ENCODE peak calls at places on chromosomes 6 and 20, in four cellular contexts. H, A, D and V are unnamed samples.

GRCh38 chr6:105650367-105650766 is 247.5 kb upstream of the PREP start:
- DNase-seq in H (no peak), A (no peak), D (no peak), V (no peak)

GRCh38 chr6:92559611-92560010 is 859.7 kb downstream of the EPHA7 start:
- DNase-seq in H (no peak), A (no peak), D (no peak), V (no peak)

GRCh38 chr20:45727044-45727443 is 4.9 kb downstream of the SPINT4 start:
- DNase-seq in H (no peak), A (no peak), D (no peak), V (no peak)

GRCh38 chr6:30684386-30685156 is 1.9 kb downstream of the PPP1R18 start:
- DNase-seq in H (peak), A (no peak), D (no peak), V (no peak)

GRCh38 chr6:4637691-4638433 is 138.3 kb upstream of the CDYL start:
- DNase-seq in H (peak), A (no peak), D (peak), V (no peak)

GRCh38 chr6:125267806-125268523 is 33.8 kb downstream of the HDDC2 start:
- DNase-seq in H (no peak), A (no peak), D (no peak), V (no peak)

GRCh38 chr6:144139817-144140216 is 10.5 kb upstream of the STX11 start:
- DNase-seq in H (no peak), A (no peak), D (no peak), V (no peak)

GRCh38 chr6:122730775-122731386 is 48.6 kb upstream of the FABP7 start:
- DNase-seq in H (no peak), A (peak), D (no peak), V (peak)

GRCh38 chr6:43990627-43991619 is 136.3 kb downstream of the MRPL14 start:
- DNase-seq in H (peak), A (peak), D (no peak), V (no peak)

GRCh38 chr6:105779113-105779512 is 307.0 kb upstream of the PRDM1 start:
- DNase-seq in H (no peak), A (no peak), D (no peak), V (no peak)

GRCh38 chr20:47610247-47610944 is 108.7 kb downstream of the NCOA3 start:
- DNase-seq in H (peak), A (no peak), D (peak), V (no peak)

GRCh38 chr20:18822832-18823231 is 9.2 kb downstream of the SCP2D1 start:
- DNase-seq in H (no peak), A (no peak), D (no peak), V (no peak)

GRCh38 chr6:158773581-158774449 is 45.4 kb downstream of the EZR start:
- DNase-seq in H (no peak), A (no peak), D (no peak), V (no peak)

GRCh38 chr6:153024401-153025017 is 22.0 kb upstream of the MTRF1L start:
- DNase-seq in H (peak), A (peak), D (peak), V (peak)

GRCh38 chr6:15912505-15912767 is 216.4 kb upstream of the MYLIP start:
- DNase-seq in H (no peak), A (no peak), D (no peak), V (no peak)

GRCh38 chr20:35988910-35989463 is 20.6 kb downstream of the CNBD2 start:
- DNase-seq in H (no peak), A (no peak), D (no peak), V (no peak)

GRCh38 chr20:44683263-44684046 is 31.7 kb upstream of the CCN5 start:
- DNase-seq in H (peak), A (peak), D (peak), V (peak)

GRCh38 chr6:21800948-21801438 is 207.4 kb downstream of the SOX4 start:
- DNase-seq in H (no peak), A (peak), D (no peak), V (peak)

GRCh38 chr20:48850681-48851299 is 23.0 kb upstream of the PREX1 start:
- DNase-seq in H (no peak), A (no peak), D (no peak), V (no peak)

GRCh38 chr6:24858154-24858801 is 59.6 kb upstream of the ARMH2 start:
- DNase-seq in H (no peak), A (no peak), D (peak), V (no peak)

GRCh38 chr6:20447581-20448132 is 46.0 kb downstream of the E2F3 start:
- DNase-seq in H (no peak), A (no peak), D (no peak), V (no peak)

GRCh38 chr6:139172567-139172966 is 37.7 kb downstream of the HECA start:
- DNase-seq in H (no peak), A (no peak), D (no peak), V (no peak)

GRCh38 chr6:100022847-100023246 is 28.8 kb upstream of the MCHR2 start:
- DNase-seq in H (no peak), A (no peak), D (no peak), V (no peak)

GRCh38 chr6:133645000-133645619 is 243.8 kb upstream of the TCF21 start:
- DNase-seq in H (no peak), A (no peak), D (no peak), V (no peak)

GRCh38 chr6:28747631-28748157 is 176.1 kb downstream of the TRIM27 start:
- DNase-seq in H (peak), A (peak), D (no peak), V (peak)
- TF ChIP-seq SP1 in H (peak), A (no peak), D (no peak), V (no peak)

GRCh38 chr20:40332167-40332566 is 356.9 kb downstream of the MAFB start:
- DNase-seq in H (no peak), A (no peak), D (no peak), V (no peak)

GRCh38 chr20:40336530-40336929 is 352.5 kb downstream of the MAFB start:
- DNase-seq in H (no peak), A (no peak), D (no peak), V (no peak)

GRCh38 chr20:40336034-40336433 is 353.0 kb downstream of the MAFB start:
- DNase-seq in H (no peak), A (no peak), D (no peak), V (no peak)

GRCh38 chr20:40333591-40333990 is 355.4 kb downstream of the MAFB start:
- DNase-seq in H (no peak), A (no peak), D (no peak), V (no peak)

DNA sequence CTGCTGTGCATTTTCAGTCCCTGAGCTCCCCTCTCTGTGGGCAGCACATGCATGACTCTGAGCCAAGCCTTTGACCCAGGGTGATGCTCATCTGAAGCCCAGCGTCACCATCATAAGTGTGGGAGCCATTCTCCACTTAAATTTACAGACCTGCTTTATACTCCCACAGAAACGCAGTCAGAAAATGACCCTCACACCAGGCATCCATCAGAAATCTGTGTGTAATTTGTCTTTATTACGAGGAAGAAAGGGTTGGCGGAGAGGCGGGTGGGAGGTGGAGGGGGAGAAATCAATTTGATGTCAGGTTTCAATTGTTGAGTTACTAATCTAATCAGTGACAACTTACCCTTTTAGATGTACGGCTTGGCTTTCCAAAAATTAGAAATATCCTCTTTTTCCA is 353.6 kb downstream of the MAFB start:
- DNase-seq in H (no peak), A (no peak), D (no peak), V (no peak)
- TF ChIP-seq BHLHE40 in H (no peak), A (no peak), D (no peak), V (no peak)

GRCh38 chr6:109308018-109308492 is 74.2 kb downstream of the CD164 start:
- DNase-seq in H (peak), A (peak), D (no peak), V (no peak)
- TF ChIP-seq SP1 in H (peak), A (no peak), D (no peak), V (no peak)

GRCh38 chr6:161186173-161186769 is 87.6 kb downstream of the AGPAT4 start:
- DNase-seq in H (peak), A (no peak), D (no peak), V (no peak)
- TF ChIP-seq BHLHE40 in H (no peak), A (no peak), D (no peak), V (no peak)

GRCh38 chr6:27867941-27868705 is 44.1 kb downstream of the OR2B2 start:
- DNase-seq in H (no peak), A (no peak), D (no peak), V (no peak)

GRCh38 chr6:27866370-27867050 is 45.7 kb downstream of the OR2B2 start:
- DNase-seq in H (no peak), A (peak), D (peak), V (no peak)

GRCh38 chr6:27864906-27865883 is 47.0 kb downstream of the OR2B2 start:
- DNase-seq in H (peak), A (peak), D (peak), V (peak)

GRCh38 chr6:27865952-27866369 is 46.2 kb downstream of the OR2B2 start:
- DNase-seq in H (no peak), A (no peak), D (no peak), V (no peak)

GRCh38 chr6:27867051-27867940 is 44.9 kb downstream of the OR2B2 start:
- DNase-seq in H (peak), A (peak), D (peak), V (no peak)
- TF ChIP-seq SP1 in H (no peak), A (no peak), D (peak), V (no peak)